ENCODE peak calls at places on chromosomes 16 and 17, in six cellular contexts. N, B, V, Z, K and G are unnamed samples.

GRCh38 chr16:50709061-50709695 is 15.8 kb downstream of the NOD2 start:
- DNase-seq in N (no peak), B (no peak), V (no peak), Z (no peak), K (no peak), G (no peak)

GRCh38 chr17:233473-233941 is 52.1 kb upstream of the DOC2B start:
- DNase-seq in N (no peak), B (no peak), V (no peak), Z (no peak), K (no peak), G (no peak)

GRCh38 chr17:44200478-44201155 is 933 bp upstream of the ATXN7L3 start:
- DNase-seq in N (peak), B (no peak), V (no peak), Z (no peak), K (peak), G (no peak)

GRCh38 chr17:79087428-79088143 is 13.0 kb downstream of the ENGASE start:
- DNase-seq in N (peak), B (no peak), V (peak), Z (no peak), K (peak), G (no peak)

GRCh38 chr17:7560172-7561027 is 1.3 kb upstream of the SENP3 start:
- DNase-seq in N (peak), B (no peak), V (peak), Z (no peak), K (peak), G (no peak)

GRCh38 chr16:50680907-50681885 is at the start of gene SNX20:
- DNase-seq in N (peak), B (no peak), V (peak), Z (no peak), K (no peak), G (no peak)

GRCh38 chr17:46898860-46899259 is 24.1 kb upstream of the GOSR2 start:
- DNase-seq in N (no peak), B (no peak), V (no peak), Z (no peak), K (no peak), G (no peak)

GRCh38 chr16:3823427-3823826 is 57.1 kb downstream of the CREBBP start:
- DNase-seq in N (no peak), B (no peak), V (no peak), Z (no peak), K (no peak), G (no peak)